ENCODE peak calls at places on chromosome 20, in ten cellular contexts. Z is stimulated activated naive CD8-positive, alpha-beta T cell treated with anti-CD3 and anti-CD28 coated beads, Interleukin-15, amount 100 ng/mL, for 72 hours; Q is neural crest cell; Y is Kasumi-1; P is GM18507; C is NCI-H748 treated with DMSO at 0.1 percent for 48 hours; V is hepatic stellate cell; B is heart left ventricle; S is iris pigment epithelial cell; O is NCI-H2081. G is an unnamed sample.

GRCh38 chr20:9629821-9630220 is 115.4 kb downstream of the LAMP5 start:
- DNase-seq in Z (no peak), Q (no peak), Y (no peak), P (no peak), C (no peak), V (no peak), B (no peak), S (no peak), O (no peak), G (no peak)

GRCh38 chr20:2955257-2955950 is 82.1 kb downstream of the PTPRA start:
- DNase-seq in Z (no peak), Q (no peak), Y (peak), P (no peak), C (no peak), V (no peak), B (no peak), S (peak), O (no peak), G (no peak)

GRCh38 chr20:26209171-26209941 is 512.7 kb upstream of the ZNF337 start:
- DNase-seq in Z (peak), Q (peak), Y (no peak), P (no peak), C (no peak), V (no peak), B (no peak), S (no peak), O (no peak), G (no peak)

GRCh38 chr20:49024220-49024619 is 21.9 kb upstream of the CSE1L start:
- DNase-seq in Z (no peak), Q (no peak), Y (no peak), P (no peak), C (no peak), V (no peak), B (no peak), S (no peak), O (no peak), G (no peak)

GRCh38 chr20:33499347-33499746 is 9.5 kb downstream of the CBFA2T2 start:
- DNase-seq in Z (no peak), Q (no peak), Y (no peak), P (no peak), C (no peak), V (no peak), B (no peak), S (no peak), O (no peak), G (no peak)

GRCh38 chr20:18090044-18090443 is 32.3 kb upstream of the OVOL2 start:
- DNase-seq in Z (no peak), Q (no peak), Y (no peak), P (no peak), C (no peak), V (no peak), B (no peak), S (no peak), O (no peak), G (no peak)

GRCh38 chr20:23116301-23117089 is 30.4 kb upstream of the CD93 start:
- DNase-seq in Z (no peak), Q (no peak), Y (no peak), P (no peak), C (peak), V (peak), B (no peak), S (no peak), O (no peak), G (no peak)

GRCh38 chr20:25540273-25540672 is 45.1 kb downstream of the NINL start:
- DNase-seq in Z (no peak), Q (no peak), Y (peak), P (no peak), C (no peak), V (peak), B (no peak), S (peak), O (no peak), G (no peak)

GRCh38 chr20:38250607-38251006 is 9.9 kb downstream of the KIAA1755 start:
- DNase-seq in Z (no peak), Q (no peak), Y (no peak), P (no peak), C (no peak), V (no peak), B (no peak), S (no peak), O (no peak), G (no peak)

GRCh38 chr20:16530201-16530681 is 43.0 kb downstream of the KIF16B start:
- DNase-seq in Z (no peak), Q (no peak), Y (no peak), P (no peak), C (no peak), V (peak), B (no peak), S (peak), O (no peak), G (peak)

GRCh38 chr20:22586645-22587310 is 2.4 kb upstream of the FOXA2 start:
- DNase-seq in Z (no peak), Q (no peak), Y (no peak), P (no peak), C (no peak), V (no peak), B (no peak), S (no peak), O (peak), G (peak)

GRCh38 chr20:57205625-57206219 is 60.7 kb downstream of the BMP7 start:
- DNase-seq in Z (no peak), Q (no peak), Y (no peak), P (no peak), C (no peak), V (no peak), B (no peak), S (peak), O (no peak), G (no peak)

GRCh38 chr20:53517146-53517545 is 76.5 kb downstream of the ZNF217 start:
- DNase-seq in Z (no peak), Q (no peak), Y (no peak), P (no peak), C (peak), V (no peak), B (no peak), S (no peak), O (no peak), G (no peak)

GRCh38 chr20:3092611-3093379 is 8.3 kb upstream of the AVP start:
- DNase-seq in Z (peak), Q (no peak), Y (peak), P (no peak), C (no peak), V (no peak), B (peak), S (no peak), O (no peak), G (no peak)

GRCh38 chr20:64222273-64222672 is 33.3 kb upstream of the PCMTD2 start:
- DNase-seq in Z (no peak), Q (no peak), Y (no peak), P (no peak), C (no peak), V (peak), B (no peak), S (peak), O (no peak), G (peak)

GRCh38 chr20:25058797-25059486 is 1.0 kb upstream of the ACSS1 start:
- DNase-seq in Z (no peak), Q (no peak), Y (peak), P (no peak), C (no peak), V (no peak), B (no peak), S (no peak), O (no peak), G (no peak)

GRCh38 chr20:2220298-2220697 is 75.5 kb upstream of the TGM3 start:
- DNase-seq in Z (no peak), Q (no peak), Y (no peak), P (no peak), C (no peak), V (no peak), B (no peak), S (no peak), O (no peak), G (no peak)

GRCh38 chr20:46401478-46401860 is 4.9 kb downstream of the ELMO2 start:
- DNase-seq in Z (no peak), Q (no peak), Y (no peak), P (no peak), C (no peak), V (no peak), B (no peak), S (no peak), O (no peak), G (no peak)

GRCh38 chr20:50982372-50982771 is 23.8 kb downstream of the MOCS3 start:
- DNase-seq in Z (no peak), Q (no peak), Y (no peak), P (no peak), C (peak), V (peak), B (no peak), S (peak), O (peak), G (no peak)

GRCh38 chr20:49343246-49343645 is 65.4 kb upstream of the ZNFX1 start:
- DNase-seq in Z (no peak), Q (no peak), Y (no peak), P (no peak), C (no peak), V (no peak), B (no peak), S (no peak), O (no peak), G (no peak)

GRCh38 chr20:59042796-59043621 is 423 bp upstream of the PRELID3B start:
- DNase-seq in Z (peak), Q (peak), Y (peak), P (peak), C (peak), V (peak), B (peak), S (peak), O (peak), G (peak)

GRCh38 chr20:23668477-23668951 is 20.3 kb downstream of the CST4 start:
- DNase-seq in Z (peak), Q (peak), Y (peak), P (peak), C (peak), V (peak), B (peak), S (peak), O (peak), G (peak)

GRCh38 chr20:53706511-53707031 is 112.9 kb upstream of the ZNF217 start:
- DNase-seq in Z (peak), Q (no peak), Y (peak), P (no peak), C (no peak), V (peak), B (no peak), S (peak), O (no peak), G (no peak)

GRCh38 chr20:47438464-47439381 is 63.0 kb upstream of the NCOA3 start:
- DNase-seq in Z (no peak), Q (peak), Y (no peak), P (peak), C (no peak), V (no peak), B (no peak), S (no peak), O (no peak), G (no peak)

GRCh38 chr20:3483784-3484183 is 13.0 kb downstream of the ATRN start:
- DNase-seq in Z (no peak), Q (no peak), Y (no peak), P (no peak), C (no peak), V (no peak), B (no peak), S (peak), O (no peak), G (no peak)

GRCh38 chr20:1327241-1327653 is 1.7 kb downstream of the SDCBP2 start:
- DNase-seq in Z (no peak), Q (no peak), Y (peak), P (no peak), C (no peak), V (peak), B (peak), S (peak), O (no peak), G (peak)

GRCh38 chr20:58106143-58106750 is 122.2 kb downstream of the ANKRD60 start:
- DNase-seq in Z (no peak), Q (no peak), Y (no peak), P (no peak), C (no peak), V (no peak), B (no peak), S (no peak), O (no peak), G (no peak)

GRCh38 chr20:36454664-36455427 is 86.5 kb upstream of the MYL9 start:
- DNase-seq in Z (no peak), Q (no peak), Y (no peak), P (no peak), C (no peak), V (peak), B (peak), S (no peak), O (no peak), G (peak)

GRCh38 chr20:43926691-43927090 is 12.0 kb downstream of the TOX2 start:
- DNase-seq in Z (no peak), Q (no peak), Y (no peak), P (no peak), C (no peak), V (no peak), B (no peak), S (no peak), O (no peak), G (no peak)

GRCh38 chr20:35344354-35344837 is 52.2 kb upstream of the FAM83C start:
- DNase-seq in Z (no peak), Q (no peak), Y (no peak), P (no peak), C (peak), V (no peak), B (peak), S (peak), O (no peak), G (peak)

GRCh38 chr20:37053230-37053950 is 42.4 kb downstream of the RBL1 start:
- DNase-seq in Z (no peak), Q (no peak), Y (no peak), P (no peak), C (no peak), V (no peak), B (no peak), S (peak), O (no peak), G (no peak)

GRCh38 chr20:25050501-25051350 is 7.2 kb downstream of the ACSS1 start:
- DNase-seq in Z (no peak), Q (no peak), Y (no peak), P (no peak), C (no peak), V (no peak), B (peak), S (no peak), O (no peak), G (no peak)

GRCh38 chr20:10927011-10927583 is 253.3 kb upstream of the JAG1 start:
- DNase-seq in Z (no peak), Q (no peak), Y (no peak), P (no peak), C (no peak), V (no peak), B (no peak), S (no peak), O (no peak), G (peak)

G was measured in body of pancreas.